ENCODE peak calls at places on chromosomes 4 and X, in four cellular contexts. B, M, H and R are unnamed samples.

GRCh38 chr4:33268776-33269175 is 2548.6 kb downstream of the PCDH7 start:
- DNase-seq in B (no peak), M (no peak), H (no peak), R (no peak)

GRCh38 chrX:130916636-130917422 is 13.8 kb upstream of the ENOX2 start:
- DNase-seq in B (peak; percentile 28), M (no peak), H (no peak), R (peak; percentile 9)

GRCh38 chr4:52840531-52841350 is 21.4 kb upstream of the RASL11B start:
- DNase-seq in B (no peak), M (no peak), H (no peak), R (no peak)

GRCh38 chr4:134627386-134627785 is 425.8 kb upstream of the PABPC4L start:
- DNase-seq in B (no peak), M (no peak), H (no peak), R (no peak)

GRCh38 chr4:143514432-143514831 is 930 bp downstream of the SMARCA5 start:
- DNase-seq in B (peak; percentile 34), M (peak; percentile 52), H (peak; percentile 79), R (peak; percentile 29)

GRCh38 chr4:100977746-100978397 is 369.5 kb downstream of the PPP3CA start:
- DNase-seq in B (no peak), M (no peak), H (no peak), R (peak; percentile 62)

GRCh38 chr4:140691369-140691768 is 64.8 kb downstream of the TBC1D9 start:
- DNase-seq in B (no peak), M (no peak), H (no peak), R (peak; percentile 71)

GRCh38 chrX:20362268-20363002 is 95.7 kb upstream of the RPS6KA3 start:
- DNase-seq in B (no peak), M (no peak), H (no peak), R (no peak)

GRCh38 chrX:40809210-40809609 is 73.9 kb upstream of the MED14 start:
- DNase-seq in B (no peak), M (no peak), H (no peak), R (no peak)

GRCh38 chr4:140092094-140092820 is 61.7 kb downstream of the MAML3 start:
- DNase-seq in B (peak; percentile 43), M (peak; percentile 53), H (peak; percentile 80), R (peak; percentile 32)

GRCh38 chrX:28586891-28587635 is at the start of gene IL1RAPL1:
- DNase-seq in B (no peak), M (no peak), H (no peak), R (peak; percentile 4)

GRCh38 chr4:55733874-55734437 is 85.6 kb upstream of the EXOC1L start:
- DNase-seq in B (peak; percentile 91), M (peak; percentile 65), H (peak; percentile 82), R (peak; percentile 33)

GRCh38 chr4:72451349-72451748 is 117.7 kb downstream of the ADAMTS3 start:
- DNase-seq in B (peak; percentile 26), M (no peak), H (no peak), R (no peak)

GRCh38 chr4:164056426-164057142 is 562.1 kb downstream of the TMA16 start:
- DNase-seq in B (no peak), M (no peak), H (no peak), R (no peak)

GRCh38 chrX:32538554-32538953 is 672.8 kb downstream of the DMD start:
- DNase-seq in B (no peak), M (no peak), H (no peak), R (no peak)

GRCh38 chr4:157739237-157739636 is 433.6 kb downstream of the GASK1B start:
- DNase-seq in B (no peak), M (no peak), H (no peak), R (no peak)

GRCh38 chrX:49106930-49107329 is 16.6 kb downstream of the GPKOW start:
- DNase-seq in B (peak; percentile 29), M (no peak), H (no peak), R (no peak)

GRCh38 chr4:101367201-101367600 is 19.9 kb upstream of the PPP3CA start:
- DNase-seq in B (no peak), M (no peak), H (no peak), R (no peak)

GRCh38 chr4:128468485-128468989 is 180.9 kb upstream of the PGRMC2 start:
- DNase-seq in B (peak; percentile 45), M (no peak), H (no peak), R (peak; percentile 56)
- TF ChIP-seq POLR2AphosphoS5 in B (no peak), M (no peak), H (no peak), R (peak; percentile 74)

DNA sequence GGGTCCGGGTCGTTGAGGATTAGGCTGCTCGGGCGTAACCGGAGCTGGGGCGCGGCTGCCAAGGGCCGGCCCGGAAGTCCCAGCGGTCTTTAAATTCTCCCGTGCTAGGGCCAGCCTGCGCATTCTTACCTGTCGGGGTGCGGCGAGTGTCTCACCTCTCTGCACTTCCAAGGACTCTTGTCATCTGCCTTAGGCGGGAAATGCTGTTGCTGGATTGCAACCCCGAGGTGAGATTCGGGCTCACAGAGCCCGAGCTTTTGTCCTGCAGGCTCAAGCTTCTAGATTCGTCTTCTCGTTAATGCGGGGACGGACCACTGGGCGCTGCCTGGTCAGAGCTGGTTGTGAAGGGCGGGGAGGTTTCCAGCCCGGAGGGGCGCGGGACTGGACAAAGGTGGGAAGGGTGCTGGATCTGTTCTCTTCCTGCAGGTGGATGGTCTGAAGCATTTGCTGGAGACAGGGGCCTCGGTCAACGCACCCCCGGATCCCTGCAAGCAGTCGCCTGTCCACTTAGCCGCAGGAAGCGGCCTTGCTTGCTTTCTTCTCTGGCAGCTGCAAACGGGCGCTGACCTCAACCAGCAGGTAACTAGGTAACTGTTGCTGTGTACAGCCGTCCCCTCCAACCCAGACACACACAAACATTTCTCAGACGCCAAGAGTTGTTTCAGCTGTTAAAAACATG is at the start of gene ANKRD37:
- DNase-seq in B (peak; percentile 69), M (peak; percentile 77), H (no peak), R (peak; percentile 59)
- TF ChIP-seq POLR2A in B (no peak), M (no peak), H (no peak), R (peak; percentile 65)

GRCh38 chr4:76589872-76590846 is 155.1 kb downstream of the SHROOM3 start:
- DNase-seq in B (peak; percentile 74), M (peak; percentile 63), H (no peak), R (no peak)

GRCh38 chr4:76591992-76592391 is 157.0 kb downstream of the SHROOM3 start:
- DNase-seq in B (no peak), M (no peak), H (no peak), R (no peak)

GRCh38 chr4:76588268-76588667 is 153.2 kb downstream of the SHROOM3 start:
- DNase-seq in B (no peak), M (no peak), H (no peak), R (no peak)

GRCh38 chr4:76589402-76589801 is 154.4 kb downstream of the SHROOM3 start:
- DNase-seq in B (no peak), M (no peak), H (no peak), R (no peak)

DNA sequence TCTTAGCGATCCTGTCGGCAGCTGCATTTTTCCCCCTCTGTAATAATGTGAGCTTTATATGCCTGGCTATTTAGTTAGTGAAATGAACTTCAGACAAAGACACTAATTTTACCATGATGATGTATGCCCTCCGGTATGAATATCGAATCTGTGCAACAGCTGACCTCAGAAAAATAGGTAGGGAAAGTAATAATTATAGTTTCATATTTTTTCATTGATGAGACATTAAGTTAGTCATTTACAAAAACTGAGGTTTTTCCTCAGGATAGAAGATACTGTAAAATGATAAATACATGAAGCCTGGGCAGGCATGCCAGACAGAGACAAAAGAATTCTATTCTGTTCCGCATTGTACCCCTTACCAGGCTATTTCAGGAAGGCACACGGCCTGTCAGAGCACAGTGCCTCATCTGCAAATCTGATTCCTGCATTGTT is 155.8 kb downstream of the SHROOM3 start:
- DNase-seq in B (no peak), M (no peak), H (no peak), R (no peak)
- TF ChIP-seq POLR2AphosphoS5 in B (no peak), M (no peak), H (no peak), R (no peak)

GRCh38 chrX:106995678-106996077 is 4.3 kb downstream of the MORC4 start:
- DNase-seq in B (no peak), M (no peak), H (no peak), R (no peak)

GRCh38 chrX:106999002-106999975 is 723 bp downstream of the MORC4 start:
- DNase-seq in B (peak; percentile 56), M (no peak), H (no peak), R (peak; percentile 48)

GRCh38 chrX:106997611-106998010 is 2.4 kb downstream of the MORC4 start:
- DNase-seq in B (no peak), M (no peak), H (no peak), R (no peak)

GRCh38 chrX:107000013-107000515 is at the start of gene MORC4:
- DNase-seq in B (peak; percentile 84), M (peak; percentile 64), H (peak; percentile 86), R (peak; percentile 79)
- TF ChIP-seq POLR2A in B (no peak), M (no peak), H (no peak), R (peak; percentile 77)

DNA sequence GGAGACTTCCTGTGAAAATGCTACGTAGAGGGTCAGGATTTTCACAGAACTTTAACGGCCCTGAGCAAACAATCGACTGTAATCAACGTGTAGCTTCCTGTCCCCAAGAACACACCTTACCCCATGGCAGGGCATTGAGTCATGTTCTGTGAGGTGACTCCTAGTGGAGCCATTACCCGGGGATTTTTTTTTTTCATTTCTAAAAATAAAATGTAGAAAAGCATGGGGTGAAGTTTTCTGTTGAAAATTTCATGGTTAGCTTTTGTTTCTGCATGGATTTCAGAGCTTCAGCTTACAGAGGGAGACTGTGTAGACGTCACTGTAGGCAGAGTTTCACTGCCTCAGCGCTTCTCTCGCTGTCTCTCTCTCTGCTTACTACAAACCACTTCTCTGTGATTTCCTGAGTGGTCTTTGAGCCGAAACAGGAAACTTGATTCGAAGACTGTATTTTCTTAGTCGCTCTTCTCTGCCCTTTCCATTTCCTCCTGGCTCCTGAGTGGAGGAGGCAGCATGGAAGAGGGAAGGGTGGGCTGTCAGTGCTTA is 111.7 kb downstream of the NFKB1 start:
- DNase-seq in B (no peak), M (no peak), H (no peak), R (no peak)
- TF ChIP-seq POLR2AphosphoS5 in B (no peak), M (no peak), H (no peak), R (no peak)

GRCh38 chr4:128061566-128062536 is 739 bp downstream of the LARP1B start:
- DNase-seq in B (peak; percentile 62), M (peak; percentile 56), H (no peak), R (peak; percentile 50)
- TF ChIP-seq POLR2A in B (no peak), M (no peak), H (no peak), R (peak; percentile 46)